ENCODE peak calls at places on chromosome 21, in five cellular contexts. Q, Y, D, C and E are unnamed samples.
A peak's percentile ranks its signal among the peaks of the same experiment; 100 is the strongest.

GRCh38 chr21:46187814-46188213 is 3.6 kb upstream of the SPATC1L start:
- DNase-seq in Q (no peak), Y (no peak), D (no peak), C (no peak), E (no peak)

GRCh38 chr21:42262826-42263225 is 43.9 kb downstream of the ABCG1 start:
- DNase-seq in Q (no peak), Y (no peak), D (peak; percentile 52), C (no peak), E (no peak)

GRCh38 chr21:31975491-31975890 is 102.7 kb downstream of the HUNK start:
- DNase-seq in Q (no peak), Y (no peak), D (no peak), C (no peak), E (no peak)

GRCh38 chr21:33433001-33433400 is 29.8 kb downstream of the IFNGR2 start:
- DNase-seq in Q (no peak), Y (no peak), D (no peak), C (no peak), E (no peak)

GRCh38 chr21:36193200-36193599 is 36.6 kb downstream of the DOP1B start:
- DNase-seq in Q (no peak), Y (no peak), D (no peak), C (no peak), E (no peak)

GRCh38 chr21:43339668-43340067 is 87.3 kb downstream of the SIK1 start:
- DNase-seq in Q (no peak), Y (no peak), D (no peak), C (no peak), E (no peak)

GRCh38 chr21:33540711-33541104 is 1.2 kb downstream of the GART start:
- DNase-seq in Q (no peak), Y (no peak), D (no peak), C (no peak), E (no peak)

GRCh38 chr21:36150192-36150711 is 6.4 kb upstream of the DOP1B start:
- DNase-seq in Q (no peak), Y (no peak), D (no peak), C (peak; percentile 42), E (no peak)

GRCh38 chr21:42298237-42298636 is 17.0 kb downstream of the TFF3 start:
- DNase-seq in Q (no peak), Y (no peak), D (no peak), C (no peak), E (no peak)

GRCh38 chr21:36385233-36385908 is at the start of gene CHAF1B:
- DNase-seq in Q (peak; percentile 99), Y (peak; percentile 73), D (peak; percentile 64), C (no peak), E (peak; percentile 51)

GRCh38 chr21:35953570-35953969 is 106.8 kb downstream of the SETD4 start:
- DNase-seq in Q (no peak), Y (no peak), D (peak; percentile 95), C (no peak), E (no peak)

GRCh38 chr21:32257952-32258785 is 20.7 kb downstream of the MIS18A start:
- DNase-seq in Q (peak; percentile 79), Y (peak; percentile 33), D (peak; percentile 73), C (no peak), E (peak; percentile 62)

GRCh38 chr21:41133896-41134522 is 34.0 kb upstream of the BACE2 start:
- DNase-seq in Q (peak; percentile 65), Y (no peak), D (peak; percentile 49), C (no peak), E (peak; percentile 39)

GRCh38 chr21:33121715-33122475 is 52.0 kb downstream of the OLIG1 start:
- DNase-seq in Q (peak; percentile 97), Y (no peak), D (no peak), C (no peak), E (peak; percentile 72)

GRCh38 chr21:29470397-29470796 is 171.7 kb downstream of the BACH1 start:
- DNase-seq in Q (no peak), Y (no peak), D (peak; percentile 52), C (no peak), E (no peak)

GRCh38 chr21:20627594-20627993 is 370.6 kb upstream of the NCAM2 start:
- DNase-seq in Q (no peak), Y (peak; percentile 7), D (no peak), C (no peak), E (no peak)

GRCh38 chr21:43308101-43308500 is 118.8 kb downstream of the SIK1 start:
- DNase-seq in Q (no peak), Y (no peak), D (no peak), C (no peak), E (no peak)

DNA sequence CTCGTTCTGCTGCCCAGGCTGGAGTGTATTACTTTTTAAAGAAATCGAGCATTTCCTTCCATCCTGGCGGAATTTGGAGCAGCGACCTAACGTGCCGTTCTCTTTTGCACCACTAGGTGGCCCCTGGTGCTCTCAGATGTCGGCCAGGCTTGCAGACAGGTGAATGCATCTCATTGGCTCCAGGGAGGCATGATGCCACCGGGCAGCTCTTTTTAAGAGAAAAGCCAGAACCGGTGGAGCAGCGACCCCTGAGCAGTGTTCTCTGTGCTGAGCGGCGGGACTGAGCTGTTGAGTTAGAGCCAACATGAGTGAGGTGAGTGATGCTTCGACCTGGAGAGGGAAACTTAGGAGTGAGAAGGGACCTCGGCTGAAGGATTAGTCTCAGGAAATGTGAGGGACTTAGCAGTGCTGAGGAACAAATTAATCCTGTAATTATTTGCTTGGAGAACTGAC is at the start of gene PCP4:
- DNase-seq in Q (peak; percentile 74), Y (peak; percentile 78), D (peak; percentile 7), C (no peak), E (peak; percentile 27)
- TF ChIP-seq POLR2A in Q (no peak), Y (no peak), D (no peak), C (no peak), E (no peak)

GRCh38 chr21:14050121-14050520 is 160.6 kb downstream of the LIPI start:
- DNase-seq in Q (no peak), Y (no peak), D (no peak), C (no peak), E (no peak)

GRCh38 chr21:14058566-14058965 is 152.2 kb downstream of the LIPI start:
- DNase-seq in Q (no peak), Y (no peak), D (no peak), C (no peak), E (no peak)

GRCh38 chr21:14056771-14057191 is 154.0 kb downstream of the LIPI start:
- DNase-seq in Q (no peak), Y (no peak), D (no peak), C (no peak), E (no peak)

GRCh38 chr21:14057313-14057712 is 153.4 kb downstream of the LIPI start:
- DNase-seq in Q (no peak), Y (no peak), D (no peak), C (no peak), E (no peak)

DNA sequence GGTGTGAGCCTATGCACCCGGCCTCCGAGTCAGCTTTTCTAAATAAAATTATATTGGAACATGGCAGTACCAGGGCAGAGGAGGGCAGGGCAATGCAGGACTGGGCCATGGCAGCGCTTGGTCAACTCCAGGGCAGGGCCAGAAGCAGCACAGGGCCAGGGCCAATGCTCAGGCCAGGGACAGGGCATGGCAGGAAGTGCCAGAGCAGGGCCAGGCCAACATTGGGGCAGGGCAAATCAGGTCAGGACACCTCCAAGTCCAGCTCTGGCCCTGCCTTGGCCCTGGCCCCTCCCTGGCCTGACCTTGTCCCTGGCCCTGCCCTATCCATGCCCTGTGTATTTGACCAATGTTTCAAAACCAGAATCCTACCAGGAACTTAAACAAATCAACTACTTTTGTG is 156.1 kb downstream of the LIPI start:
- DNase-seq in Q (no peak), Y (no peak), D (peak; percentile 7), C (no peak), E (no peak)
- TF ChIP-seq SP1 in Q (no peak), Y (no peak), D (no peak), C (no peak), E (no peak)

GRCh38 chr21:28263974-28264373 is 728.7 kb downstream of the LTN1 start:
- DNase-seq in Q (no peak), Y (no peak), D (no peak), C (no peak), E (no peak)

GRCh38 chr21:28266061-28266460 is 726.6 kb downstream of the LTN1 start:
- DNase-seq in Q (no peak), Y (no peak), D (no peak), C (no peak), E (no peak)

GRCh38 chr21:28269173-28269572 is 723.5 kb downstream of the LTN1 start:
- DNase-seq in Q (no peak), Y (no peak), D (no peak), C (no peak), E (no peak)

GRCh38 chr21:28268685-28269084 is 724.0 kb downstream of the LTN1 start:
- DNase-seq in Q (no peak), Y (no peak), D (no peak), C (no peak), E (no peak)

GRCh38 chr21:28267449-28267848 is 725.2 kb downstream of the LTN1 start:
- DNase-seq in Q (no peak), Y (no peak), D (no peak), C (no peak), E (no peak)
- TF ChIP-seq POLR2A in Q (no peak), Y (no peak), D (no peak), C (no peak), E (no peak)

GRCh38 chr21:34825101-34825500 is 156.3 kb downstream of the CLIC6 start:
- DNase-seq in Q (no peak), Y (no peak), D (no peak), C (no peak), E (no peak)

GRCh38 chr21:34821717-34822116 is 152.9 kb downstream of the CLIC6 start:
- DNase-seq in Q (no peak), Y (no peak), D (no peak), C (no peak), E (no peak)

GRCh38 chr21:34824314-34824713 is 155.5 kb downstream of the CLIC6 start:
- DNase-seq in Q (no peak), Y (no peak), D (no peak), C (no peak), E (no peak)

GRCh38 chr21:34822209-34822608 is 153.4 kb downstream of the CLIC6 start:
- DNase-seq in Q (no peak), Y (no peak), D (no peak), C (no peak), E (no peak)

GRCh38 chr21:34822957-34823356 is 154.2 kb downstream of the CLIC6 start:
- DNase-seq in Q (no peak), Y (no peak), D (no peak), C (no peak), E (no peak)
- TF ChIP-seq SP1 in Q (no peak), Y (no peak), D (no peak), C (no peak), E (no peak)

GRCh38 chr21:27511241-27511640 is 544.4 kb upstream of the ADAMTS5 start:
- DNase-seq in Q (no peak), Y (no peak), D (no peak), C (no peak), E (no peak)
- TF ChIP-seq POLR2A in Q (no peak), Y (no peak), D (no peak), C (no peak), E (no peak)